ENCODE peak calls at places on chromosomes 5 and 9, in four cellular contexts. O is K562, L is HL-60, N is GM12878. D is an unnamed sample.

GRCh38 chr5:78251663-78252284 is 42.7 kb downstream of the AP3B1 start:
- DNase-seq in O (no peak), L (no peak), N (no peak), D (no peak)

GRCh38 chr9:131609116-131609830 is 64.0 kb downstream of the PRRT1B start:
- DNase-seq in O (no peak), L (no peak), N (no peak), D (no peak)

GRCh38 chr5:98458004-98458403 is 315.5 kb upstream of the RGMB start:
- DNase-seq in O (no peak), L (no peak), N (no peak), D (no peak)

GRCh38 chr5:142601432-142601831 is 84.5 kb downstream of the FGF1 start:
- DNase-seq in O (no peak), L (peak; percentile 5), N (no peak), D (no peak)

GRCh38 chr9:87547665-87548064 is 50.0 kb downstream of the DAPK1 start:
- DNase-seq in O (peak; percentile 17), L (no peak), N (no peak), D (no peak)

GRCh38 chr5:147822686-147823491 is 8.6 kb downstream of the SPINK1 start:
- DNase-seq in O (no peak), L (peak; percentile 52), N (peak; percentile 12), D (peak; percentile 5)

GRCh38 chr9:104868303-104868686 is 59.7 kb downstream of the ABCA1 start:
- DNase-seq in O (no peak), L (no peak), N (no peak), D (no peak)

GRCh38 chr9:89464991-89465390 is 32.9 kb downstream of the SEMA4D start:
- DNase-seq in O (no peak), L (peak; percentile 62), N (no peak), D (no peak)

GRCh38 chr9:21340735-21341134 is 5.5 kb upstream of the KLHL9 start:
- DNase-seq in O (no peak), L (no peak), N (no peak), D (no peak)

GRCh38 chr9:78622131-78622530 is 325.2 kb downstream of the PSAT1 start:
- DNase-seq in O (no peak), L (no peak), N (no peak), D (no peak)

GRCh38 chr9:89434636-89435314 is 63.1 kb downstream of the SEMA4D start:
- DNase-seq in O (no peak), L (no peak), N (no peak), D (no peak)

GRCh38 chr9:89891221-89892052 is 286.6 kb downstream of the GADD45G start:
- DNase-seq in O (no peak), L (no peak), N (no peak), D (no peak)

GRCh38 chr5:82106806-82107205 is 135.0 kb downstream of the ATG10 start:
- DNase-seq in O (no peak), L (no peak), N (no peak), D (no peak)

GRCh38 chr5:82104872-82105271 is 133.0 kb downstream of the ATG10 start:
- DNase-seq in O (no peak), L (no peak), N (no peak), D (no peak)

GRCh38 chr5:82107277-82107676 is 135.5 kb downstream of the ATG10 start:
- DNase-seq in O (no peak), L (no peak), N (no peak), D (no peak)

GRCh38 chr5:82105457-82105856 is 133.6 kb downstream of the ATG10 start:
- DNase-seq in O (no peak), L (no peak), N (no peak), D (no peak)

DNA sequence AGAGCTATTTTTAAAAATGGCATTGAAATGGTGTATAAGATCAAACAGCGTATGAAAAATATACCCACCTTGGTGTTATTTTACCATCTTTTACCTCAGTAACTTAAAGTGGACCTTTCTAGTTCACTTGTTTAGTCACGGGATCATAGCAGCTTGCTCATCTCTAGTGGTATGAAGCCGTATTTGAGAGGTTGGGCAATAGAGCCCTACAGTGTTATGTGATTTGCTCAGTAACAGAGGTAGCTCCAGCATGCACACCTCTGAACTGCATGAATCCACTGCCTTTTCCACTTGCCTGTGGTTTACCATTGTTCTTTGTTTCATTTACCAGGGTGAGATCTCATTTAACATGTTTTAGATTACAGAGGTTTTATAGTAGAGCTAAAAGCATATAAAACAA is 134.4 kb downstream of the ATG10 start:
- DNase-seq in O (no peak), L (no peak), N (no peak), D (no peak)
- TF ChIP-seq SPI1 in O (no peak), L (no peak), N (no peak), D (no peak)

DNA sequence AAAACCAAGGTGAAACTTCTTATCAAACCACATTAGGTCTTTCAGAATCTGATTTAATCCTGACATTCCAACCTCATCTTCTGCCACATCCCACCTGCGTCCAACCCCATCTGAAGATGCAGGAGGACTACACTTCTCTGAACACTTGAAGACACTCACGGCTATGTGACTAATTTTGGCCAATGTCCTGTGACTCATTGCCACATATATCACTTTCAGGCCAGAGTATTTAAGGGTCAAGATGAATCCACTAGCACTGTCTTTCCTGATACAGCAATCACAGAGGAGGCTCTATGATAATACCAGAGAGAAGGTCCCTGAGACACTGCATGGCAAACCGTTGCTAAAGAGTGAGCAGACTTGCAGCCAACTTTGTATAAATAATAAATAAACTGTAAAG is 323.4 kb downstream of the NR2F1-AS1 start:
- DNase-seq in O (no peak), L (no peak), N (no peak), D (no peak)
- TF ChIP-seq SPI1 in O (no peak), L (no peak), N (no peak), D (no peak)

GRCh38 chr5:74243634-74244033 is 396.9 kb downstream of the ENC1 start:
- DNase-seq in O (no peak), L (no peak), N (no peak), D (no peak)
- TF ChIP-seq SPI1 in O (no peak), L (no peak), N (no peak), D (no peak)

GRCh38 chr5:158840193-158840592 is 259.5 kb downstream of the EBF1 start:
- DNase-seq in O (no peak), L (no peak), N (no peak), D (no peak)

GRCh38 chr5:158845941-158846340 is 253.8 kb downstream of the EBF1 start:
- DNase-seq in O (no peak), L (no peak), N (no peak), D (no peak)

GRCh38 chr5:158841481-158841880 is 258.2 kb downstream of the EBF1 start:
- DNase-seq in O (no peak), L (no peak), N (no peak), D (no peak)

GRCh38 chr5:158841918-158842317 is 257.8 kb downstream of the EBF1 start:
- DNase-seq in O (no peak), L (no peak), N (peak; percentile 80), D (no peak)

DNA sequence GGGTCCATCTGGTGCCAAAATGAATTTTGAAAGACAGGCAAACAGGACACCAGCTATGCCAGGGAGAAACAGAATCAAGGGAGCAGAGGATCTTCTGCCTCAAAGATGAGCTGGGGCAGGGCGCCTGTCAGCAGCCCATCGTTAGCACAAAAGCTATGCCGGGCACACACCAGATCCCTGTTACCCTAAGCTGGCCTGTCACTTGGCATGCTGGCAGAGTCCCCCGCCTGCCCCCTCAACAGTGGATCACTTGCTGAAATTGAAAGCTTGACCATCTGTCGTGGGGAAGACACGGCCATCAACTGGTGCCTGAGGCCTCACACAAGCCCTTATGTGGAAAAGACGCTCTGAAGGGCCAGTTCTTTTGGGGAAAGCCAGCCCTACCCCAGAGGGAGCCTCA is 256.4 kb downstream of the EBF1 start:
- DNase-seq in O (no peak), L (no peak), N (no peak), D (no peak)
- TF ChIP-seq SPI1 in O (no peak), L (no peak), N (no peak), D (no peak)

GRCh38 chr5:113181853-113182490 is 205.4 kb downstream of the DCP2 start:
- DNase-seq in O (no peak), L (no peak), N (no peak), D (no peak)
- TF ChIP-seq SPI1 in O (no peak), L (no peak), N (no peak), D (no peak)

GRCh38 chr5:174090147-174090546 is 44.6 kb downstream of the NSG2 start:
- DNase-seq in O (no peak), L (no peak), N (no peak), D (no peak)

GRCh38 chr5:174084691-174085154 is 39.2 kb downstream of the NSG2 start:
- DNase-seq in O (no peak), L (no peak), N (no peak), D (no peak)

GRCh38 chr5:174087783-174088182 is 42.3 kb downstream of the NSG2 start:
- DNase-seq in O (no peak), L (no peak), N (no peak), D (no peak)

GRCh38 chr5:174083041-174083827 is 37.7 kb downstream of the NSG2 start:
- DNase-seq in O (no peak), L (no peak), N (no peak), D (no peak)

GRCh38 chr5:174086751-174087150 is 41.2 kb downstream of the NSG2 start:
- DNase-seq in O (no peak), L (no peak), N (no peak), D (no peak)
- TF ChIP-seq SPI1 in O (no peak), L (no peak), N (no peak), D (no peak)

GRCh38 chr9:111263116-111263515 is 66.9 kb downstream of the OR2K2 start:
- DNase-seq in O (no peak), L (no peak), N (no peak), D (no peak)
- TF ChIP-seq SPI1 in O (no peak), L (no peak), N (no peak), D (no peak)

GRCh38 chr5:116787570-116787969 is 212.9 kb upstream of the SEMA6A start:
- DNase-seq in O (no peak), L (no peak), N (no peak), D (no peak)
- TF ChIP-seq SPI1 in O (no peak), L (no peak), N (no peak), D (no peak)

DNA sequence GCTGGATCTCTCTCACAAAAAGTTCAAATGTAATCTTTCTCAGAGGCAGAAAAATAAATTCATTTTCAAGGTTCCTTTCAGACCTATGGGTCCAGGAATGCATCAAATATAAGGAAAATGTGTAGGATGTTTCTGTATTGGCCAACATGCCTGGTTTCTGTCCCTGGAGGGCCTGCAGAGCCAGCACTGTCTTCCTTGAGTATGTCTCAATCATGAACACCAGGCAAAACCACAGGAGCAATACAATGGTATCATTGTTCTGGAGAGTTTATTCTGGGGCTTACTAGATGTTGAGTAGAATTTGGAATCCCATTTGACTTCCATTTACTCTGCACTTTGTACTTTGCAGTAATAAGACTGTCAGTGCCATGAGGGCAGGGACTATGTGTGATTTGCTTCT is 23.5 kb downstream of the INSYN2B start:
- DNase-seq in O (no peak), L (no peak), N (no peak), D (no peak)
- TF ChIP-seq SPI1 in O (no peak), L (no peak), N (no peak), D (no peak)

D was measured in GM12891.